ENCODE peak calls at places on chromosomes 13 and 19, in six cellular contexts. Y is MCF 10A; D is left lung; J is memory B cell; R is stimulated activated CD8-positive, alpha-beta memory T cell treated with anti-CD3 and anti-CD28 coated beads, Interleukin-15, amount 100 ng/mL, for 1 hour; L is GM13977. U is an unnamed sample.

GRCh38 chr13:51966186-51966585 is 45.1 kb downstream of the ATP7B start:
- DNase-seq in Y (no peak), D (no peak), J (no peak), R (no peak), L (no peak), U (no peak)

GRCh38 chr19:3618144-3618810 is 8.3 kb downstream of the CACTIN start:
- DNase-seq in Y (peak; percentile 49), D (peak; percentile 75), J (peak; percentile 71), R (no peak), L (peak; percentile 96), U (no peak)

GRCh38 chr13:106533101-106533939 is 2.1 kb downstream of the EFNB2 start:
- DNase-seq in Y (peak; percentile 84), D (peak; percentile 84), J (no peak), R (no peak), L (peak; percentile 41), U (peak; percentile 90)

GRCh38 chr19:46426506-46427162 is 2.1 kb downstream of the PNMA8C start:
- DNase-seq in Y (no peak), D (peak; percentile 80), J (no peak), R (no peak), L (no peak), U (peak; percentile 76)

GRCh38 chr19:17797397-17798201 is 2.7 kb downstream of the B3GNT3 start:
- DNase-seq in Y (peak; percentile 89), D (no peak), J (no peak), R (no peak), L (no peak), U (no peak)

GRCh38 chr19:45442927-45443461 is 19.3 kb upstream of the ERCC1 start:
- DNase-seq in Y (peak; percentile 30), D (peak; percentile 81), J (peak; percentile 66), R (no peak), L (peak; percentile 55), U (no peak)

GRCh38 chr13:46698910-46699460 is 98.0 kb downstream of the ESD start:
- DNase-seq in Y (no peak), D (no peak), J (no peak), R (no peak), L (no peak), U (peak; percentile 33)

GRCh38 chr13:39370554-39370953 is 232.4 kb downstream of the LHFPL6 start:
- DNase-seq in Y (no peak), D (no peak), J (no peak), R (no peak), L (no peak), U (no peak)

GRCh38 chr13:38967446-38967845 is 23.2 kb downstream of the STOML3 start:
- DNase-seq in Y (no peak), D (no peak), J (no peak), R (no peak), L (no peak), U (no peak)

GRCh38 chr19:3358919-3359849 is 7.2 kb upstream of the NFIC start:
- DNase-seq in Y (peak; percentile 52), D (peak; percentile 69), J (peak; percentile 61), R (peak; percentile 34), L (peak; percentile 94), U (peak; percentile 49)

GRCh38 chr13:72820156-72820897 is 38.4 kb downstream of the PIBF1 start:
- DNase-seq in Y (no peak), D (no peak), J (no peak), R (no peak), L (no peak), U (no peak)

GRCh38 chr13:23985846-23986245 is 88.5 kb upstream of the C1QTNF9B start:
- DNase-seq in Y (no peak), D (no peak), J (no peak), R (no peak), L (no peak), U (no peak)

GRCh38 chr13:51584731-51585191 is 499 bp downstream of the WDFY2 start:
- DNase-seq in Y (peak; percentile 74), D (no peak), J (no peak), R (peak; percentile 24), L (peak; percentile 70), U (peak; percentile 62)

GRCh38 chr19:48248081-48248833 is 7.5 kb downstream of the CARD8 start:
- DNase-seq in Y (no peak), D (no peak), J (no peak), R (no peak), L (no peak), U (no peak)